ENCODE peak calls at places on chromosome 7, in six cellular contexts. F, U, X, C, I and Q are unnamed samples.
A peak's percentile ranks its signal among the peaks of the same experiment; 100 is the strongest.

GRCh38 chr7:45670227-45670626 is 96.1 kb downstream of the ADCY1 start:
- DNase-seq in X (no peak), I (no peak), C (no peak), U (no peak), F (no peak), Q (no peak)

GRCh38 chr7:158005531-158005930 is 582.1 kb downstream of the PTPRN2 start:
- DNase-seq in C (no peak), X (no peak), U (no peak), F (no peak), I (no peak), Q (no peak)

GRCh38 chr7:128387663-128388485 is 21.9 kb downstream of the IMPDH1 start:
- DNase-seq in C (peak; percentile 99), F (peak; percentile 52), U (peak; percentile 83), I (peak; percentile 71), X (peak; percentile 49), Q (peak; percentile 74)

GRCh38 chr7:88218836-88219605 is 817 bp downstream of the SRI start:
- DNase-seq in U (peak; percentile 67), X (peak; percentile 36), C (peak; percentile 76), F (peak; percentile 62), I (peak; percentile 65), Q (peak; percentile 44)

GRCh38 chr7:74480861-74481417 is 27.2 kb downstream of the GTF2IRD1 start:
- DNase-seq in C (no peak), X (no peak), F (peak; percentile 79), U (peak; percentile 56), I (peak; percentile 66), Q (no peak)

GRCh38 chr7:26705567-26705966 is 158.8 kb downstream of the SKAP2 start:
- DNase-seq in I (peak; percentile 96), U (peak; percentile 38), F (peak; percentile 91), C (peak; percentile 64), X (peak; percentile 56), Q (no peak)

GRCh38 chr7:31204066-31204465 is 136.5 kb downstream of the NEUROD6 start:
- DNase-seq in X (no peak), F (no peak), C (no peak), U (no peak), I (no peak), Q (no peak)

GRCh38 chr7:43135129-43135528 is 22.7 kb downstream of the HECW1 start:
- DNase-seq in X (no peak), F (peak; percentile 56), I (no peak), U (no peak), C (no peak), Q (no peak)

GRCh38 chr7:19146699-19147098 is 1.5 kb upstream of the FERD3L start:
- DNase-seq in I (peak; percentile 12), F (peak; percentile 39), X (no peak), C (peak; percentile 23), U (peak; percentile 54), Q (no peak)

GRCh38 chr7:159056722-159057121 is 87.9 kb downstream of the VIPR2 start:
- DNase-seq in C (no peak), F (no peak), U (no peak), I (no peak), X (no peak), Q (peak; percentile 2)

GRCh38 chr7:35454575-35455385 is 200.9 kb upstream of the TBX20 start:
- DNase-seq in C (no peak), X (no peak), I (no peak), F (no peak), U (no peak), Q (no peak)

GRCh38 chr7:95547356-95547755 is 49.0 kb downstream of the PDK4 start:
- DNase-seq in I (no peak), U (no peak), C (no peak), F (no peak), X (no peak), Q (no peak)

GRCh38 chr7:155438778-155439177 is 19.2 kb upstream of the EN2 start:
- DNase-seq in U (no peak), X (no peak), F (no peak), I (no peak), C (no peak), Q (no peak)

GRCh38 chr7:26782501-26782900 is 81.9 kb downstream of the SKAP2 start:
- DNase-seq in U (no peak), F (no peak), C (no peak), I (no peak), X (no peak), Q (no peak)

GRCh38 chr7:24734306-24734705 is 23.0 kb downstream of the GSDME start:
- DNase-seq in F (peak; percentile 37), C (no peak), X (no peak), U (no peak), I (no peak), Q (no peak)

GRCh38 chr7:66125052-66125694 is 10.5 kb downstream of the CRCP start:
- DNase-seq in U (no peak), X (no peak), F (no peak), C (peak; percentile 56), I (no peak), Q (no peak)

GRCh38 chr7:40297741-40298311 is 163.0 kb downstream of the SUGCT start:
- DNase-seq in C (no peak), F (peak; percentile 59), U (no peak), I (peak; percentile 85), X (no peak), Q (no peak)

GRCh38 chr7:91266931-91267557 is 2.8 kb downstream of the FZD1 start:
- DNase-seq in I (no peak), X (no peak), C (no peak), F (peak; percentile 20), U (no peak), Q (no peak)

GRCh38 chr7:164882-165660 is 27.3 kb upstream of the FAM20C start:
- DNase-seq in C (no peak), I (no peak), F (no peak), X (no peak), U (peak; percentile 76), Q (no peak)

GRCh38 chr7:37311282-37311868 is 137.3 kb downstream of the ELMO1 start:
- DNase-seq in F (peak; percentile 7), X (no peak), C (no peak), U (peak; percentile 29), I (peak; percentile 41), Q (no peak)

GRCh38 chr7:34672430-34672829 is 14.4 kb downstream of the NPSR1 start:
- DNase-seq in I (peak; percentile 25), X (no peak), U (no peak), F (peak; percentile 74), C (no peak), Q (no peak)

GRCh38 chr7:85025312-85025756 is 161.5 kb downstream of the SEMA3D start:
- DNase-seq in F (peak; percentile 66), X (no peak), U (no peak), I (peak; percentile 68), C (no peak), Q (no peak)

GRCh38 chr7:105769951-105770628 is 106.3 kb downstream of the ATXN7L1 start:
- DNase-seq in C (peak; percentile 37), X (peak; percentile 93), U (no peak), F (no peak), I (peak; percentile 16), Q (no peak)

GRCh38 chr7:24576171-24577052 is 3.2 kb downstream of the PALS2 start:
- DNase-seq in F (peak; percentile 74), C (peak; percentile 74), X (peak; percentile 68), I (peak; percentile 73), U (peak; percentile 84), Q (peak; percentile 29)

GRCh38 chr7:3264693-3265339 is 36.2 kb upstream of the SDK1 start:
- DNase-seq in C (no peak), F (no peak), U (no peak), I (no peak), X (no peak), Q (no peak)

GRCh38 chr7:27434729-27435400 is 192.3 kb downstream of the EVX1 start:
- DNase-seq in U (no peak), C (no peak), F (no peak), X (no peak), I (no peak), Q (no peak)

GRCh38 chr7:38673795-38674194 is 42.6 kb upstream of the AMPH start:
- DNase-seq in C (no peak), I (peak; percentile 52), U (no peak), X (peak; percentile 54), F (peak; percentile 25), Q (no peak)

GRCh38 chr7:18407385-18407784 is 88.2 kb upstream of the HDAC9 start:
- DNase-seq in X (no peak), I (peak; percentile 62), F (no peak), C (no peak), U (no peak), Q (no peak)

GRCh38 chr7:25759748-25760147 is 392.2 kb upstream of the NFE2L3 start:
- DNase-seq in F (no peak), I (no peak), X (no peak), U (no peak), C (no peak), Q (no peak)

GRCh38 chr7:85156661-85157213 is 30.1 kb downstream of the SEMA3D start:
- DNase-seq in F (no peak), C (no peak), X (no peak), I (no peak), U (no peak), Q (no peak)

GRCh38 chr7:17845197-17845547 is 95.1 kb downstream of the SNX13 start:
- DNase-seq in X (no peak), U (no peak), F (no peak), I (no peak), C (no peak), Q (no peak)

DNA sequence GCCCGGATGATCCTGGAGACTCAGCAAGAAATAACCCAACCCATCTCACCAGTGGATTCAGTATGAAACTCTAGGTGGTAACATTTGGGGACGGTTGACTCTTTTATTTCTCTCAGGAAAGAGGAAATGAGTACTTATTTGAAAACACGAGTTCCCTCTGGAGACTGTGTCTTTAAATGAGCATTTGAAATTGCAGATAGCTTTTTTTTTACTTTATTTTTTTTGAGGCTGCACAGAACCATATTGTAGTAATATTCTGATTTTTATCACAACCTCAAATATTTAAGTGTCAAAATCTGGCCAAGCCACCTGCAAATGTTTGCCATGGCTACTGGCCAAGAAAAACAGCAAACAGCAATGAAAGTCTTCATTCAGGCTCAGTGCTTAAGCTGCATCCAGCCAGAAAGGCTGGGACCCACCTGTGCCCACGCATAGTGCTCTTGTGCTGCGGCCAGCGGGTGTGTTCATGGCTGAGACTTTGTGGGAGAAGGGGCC is 160.8 kb downstream of the CREB5 start:
- DNase-seq in F (peak; percentile 92), I (peak; percentile 79), U (no peak), X (peak; percentile 89), C (peak; percentile 65), Q (no peak)
- H2AFZ ChIP-seq in F (no peak overlapping the region), I (no peak overlapping the region), U (no peak overlapping the region), X (peak overlapping the region; percentile 18), C (no peak overlapping the region), Q (no peak overlapping the region)

GRCh38 chr7:143389316-143390097 is 8.4 kb downstream of the ZYX start:
- DNase-seq in X (no peak), I (no peak), F (no peak), C (no peak), U (no peak), Q (no peak)
- TF ChIP-seq CTCF in X (no peak), I (peak; percentile 13), F (no peak), C (peak; percentile 33), U (no peak), Q (no peak)

GRCh38 chr7:1663857-1664651 is 6.0 kb upstream of the ELFN1 start:
- DNase-seq in I (no peak), C (peak; percentile 47), U (peak; percentile 14), X (no peak), F (no peak), Q (no peak)
- H2AFZ ChIP-seq in I (no peak overlapping the region), C (no peak overlapping the region), U (no peak overlapping the region), X (no peak overlapping the region), F (no peak overlapping the region), Q (no peak overlapping the region)

GRCh38 chr7:140623995-140624902 is 16.4 kb downstream of the DENND2A start:
- DNase-seq in C (no peak), F (no peak), I (no peak), X (peak; percentile 97), U (peak; percentile 45), Q (no peak)
- TF ChIP-seq CTCF in C (no peak), F (no peak), I (no peak), X (peak; percentile 23), U (no peak), Q (no peak)